ENCODE peak calls at places on chromosomes 3 and 15, in four cellular contexts. T, O, J and R are unnamed samples.

GRCh38 chr15:69834756-69835155 is 263.0 kb downstream of the TLE3 start:
- DNase-seq in O (no peak), J (no peak), T (no peak), R (no peak)

GRCh38 chr3:149442845-149443544 is 31.5 kb upstream of the TM4SF4 start:
- DNase-seq in T (no peak), O (no peak), J (peak; percentile 60), R (no peak)

GRCh38 chr3:32457971-32458471 is 44.6 kb downstream of the CMTM6 start:
- DNase-seq in J (peak; percentile 2), O (no peak), T (no peak), R (peak; percentile 12)

GRCh38 chr3:142210608-142211007 is 14.8 kb downstream of the GK5 start:
- DNase-seq in T (no peak), J (peak; percentile 13), O (no peak), R (no peak)

GRCh38 chr3:129277829-129278271 is 820 bp upstream of the HMCES start:
- DNase-seq in J (peak; percentile 44), O (no peak), T (no peak), R (no peak)

GRCh38 chr15:37372064-37372463 is 271.7 kb upstream of the MEIS2 start:
- DNase-seq in O (no peak), J (no peak), T (no peak), R (no peak)

GRCh38 chr3:126431103-126431534 is 36.4 kb downstream of the CFAP100 start:
- DNase-seq in T (no peak), O (no peak), J (no peak), R (no peak)

GRCh38 chr15:71364117-71364584 is 248.9 kb downstream of the THSD4 start:
- DNase-seq in T (no peak), J (no peak), O (no peak), R (no peak)

GRCh38 chr15:72450805-72451204 is 23.3 kb upstream of the ARIH1 start:
- DNase-seq in J (no peak), O (no peak), T (no peak), R (no peak)